ENCODE peak calls at places on chromosomes 3 and 15, in six cellular contexts. R is hepatocyte, A is tibial nerve, S is mucosa of descending colon, X is sigmoid colon, N is neural progenitor cell. B is an unnamed sample.
A peak's percentile ranks its signal among the peaks of the same experiment; 100 is the strongest.

GRCh38 chr3:108629974-108630373 is 40.5 kb downstream of the DZIP3 start:
- DNase-seq in R (no peak), A (no peak), S (no peak), X (no peak), N (no peak), B (no peak)

GRCh38 chr3:123287962-123288302 is 86.2 kb downstream of the SEC22A start:
- DNase-seq in R (no peak), A (no peak), S (no peak), X (no peak), N (no peak), B (no peak)

GRCh38 chr3:196643201-196643749 is 3.8 kb downstream of the NRROS start:
- DNase-seq in R (no peak), A (no peak), S (peak; percentile 48), X (peak; percentile 75), N (no peak), B (no peak)

GRCh38 chr3:87732294-87732693 is 326.5 kb downstream of the CGGBP1 start:
- DNase-seq in R (no peak), A (no peak), S (no peak), X (no peak), N (no peak), B (no peak)

GRCh38 chr15:65085990-65086679 is 9.6 kb downstream of the KBTBD13 start:
- DNase-seq in R (peak; percentile 8), A (no peak), S (peak; percentile 71), X (peak; percentile 64), N (peak; percentile 71), B (peak; percentile 81)

GRCh38 chr3:125602752-125603649 is 7.7 kb upstream of the OSBPL11 start:
- DNase-seq in R (no peak), A (no peak), S (no peak), X (no peak), N (peak; percentile 33), B (peak; percentile 51)

GRCh38 chr3:66989241-66989640 is 8.9 kb upstream of the KBTBD8 start:
- DNase-seq in R (no peak), A (no peak), S (no peak), X (no peak), N (peak; percentile 70), B (peak; percentile 44)

GRCh38 chr3:71489315-71489761 is 94.2 kb downstream of the FOXP1 start:
- DNase-seq in R (no peak), A (no peak), S (no peak), X (no peak), N (no peak), B (no peak)

GRCh38 chr15:60899322-60899966 is 329.7 kb downstream of the RORA start:
- DNase-seq in R (no peak), A (no peak), S (no peak), X (no peak), N (no peak), B (no peak)

GRCh38 chr3:38578551-38578950 is 70.9 kb downstream of the SCN5A start:
- DNase-seq in R (no peak), A (no peak), S (no peak), X (no peak), N (no peak), B (no peak)

GRCh38 chr15:64693134-64693533 is 82.3 kb downstream of the RBPMS2 start:
- DNase-seq in R (peak; percentile 66), A (peak; percentile 28), S (no peak), X (peak; percentile 88), N (no peak), B (no peak)

GRCh38 chr15:92018535-92019239 is 165.2 kb downstream of the SLCO3A1 start:
- DNase-seq in R (no peak), A (no peak), S (no peak), X (no peak), N (no peak), B (no peak)

GRCh38 chr3:172135185-172135584 is 95.8 kb downstream of the FNDC3B start:
- DNase-seq in R (no peak), A (no peak), S (no peak), X (no peak), N (no peak), B (peak; percentile 32)

GRCh38 chr3:16482770-16483531 is 30.5 kb downstream of the RFTN1 start:
- DNase-seq in R (peak; percentile 40), A (no peak), S (peak; percentile 28), X (no peak), N (no peak), B (no peak)

GRCh38 chr15:35279811-35280210 is 194.7 kb upstream of the NANOGP8 start:
- DNase-seq in R (no peak), A (no peak), S (no peak), X (no peak), N (no peak), B (no peak)

GRCh38 chr3:184333700-184334099 is 3.7 kb upstream of the FAM131A start:
- DNase-seq in R (no peak), A (no peak), S (no peak), X (no peak), N (no peak), B (no peak)

GRCh38 chr3:36774072-36774471 is 9.7 kb upstream of the DCLK3 start:
- DNase-seq in R (no peak), A (no peak), S (no peak), X (no peak), N (no peak), B (no peak)

GRCh38 chr15:59329091-59329490 is 43.6 kb downstream of the MYO1E start:
- DNase-seq in R (no peak), A (no peak), S (no peak), X (no peak), N (no peak), B (no peak)

GRCh38 chr3:40096561-40097506 is 212.7 kb upstream of the EIF1B start:
- DNase-seq in R (no peak), A (no peak), S (no peak), X (no peak), N (no peak), B (no peak)

GRCh38 chr15:37698679-37699078 is 235.8 kb upstream of the TMCO5A start:
- DNase-seq in R (no peak), A (no peak), S (no peak), X (no peak), N (no peak), B (no peak)

GRCh38 chr15:37701230-37701629 is 233.2 kb upstream of the TMCO5A start:
- DNase-seq in R (no peak), A (no peak), S (no peak), X (no peak), N (no peak), B (no peak)

DNA sequence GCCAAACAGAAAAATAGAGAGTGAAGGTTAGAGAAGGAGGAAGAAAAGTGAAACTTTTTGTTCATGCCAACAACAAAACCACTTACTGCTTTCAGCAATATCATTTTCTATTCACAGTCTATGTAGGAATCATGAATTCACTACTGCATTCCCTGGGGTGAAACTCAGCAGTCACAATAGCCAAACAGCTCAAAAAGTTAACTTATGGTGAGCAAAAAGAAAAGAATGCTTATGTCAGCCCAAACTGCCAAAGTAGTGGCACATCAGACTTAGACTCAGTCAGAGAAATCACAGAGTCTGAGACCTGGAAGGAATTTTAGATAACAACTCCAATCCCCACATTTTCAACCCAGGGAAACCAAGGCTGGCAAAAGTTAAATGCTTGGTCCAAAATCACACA is 238.7 kb upstream of the TMCO5A start:
- DNase-seq in R (no peak), A (no peak), S (no peak), X (no peak), N (no peak), B (no peak)
- H3K4me3 ChIP-seq in R (no peak overlapping the region), A (no peak overlapping the region), S (no peak overlapping the region), X (no peak overlapping the region), N (no peak overlapping the region), B (no peak overlapping the region)

DNA sequence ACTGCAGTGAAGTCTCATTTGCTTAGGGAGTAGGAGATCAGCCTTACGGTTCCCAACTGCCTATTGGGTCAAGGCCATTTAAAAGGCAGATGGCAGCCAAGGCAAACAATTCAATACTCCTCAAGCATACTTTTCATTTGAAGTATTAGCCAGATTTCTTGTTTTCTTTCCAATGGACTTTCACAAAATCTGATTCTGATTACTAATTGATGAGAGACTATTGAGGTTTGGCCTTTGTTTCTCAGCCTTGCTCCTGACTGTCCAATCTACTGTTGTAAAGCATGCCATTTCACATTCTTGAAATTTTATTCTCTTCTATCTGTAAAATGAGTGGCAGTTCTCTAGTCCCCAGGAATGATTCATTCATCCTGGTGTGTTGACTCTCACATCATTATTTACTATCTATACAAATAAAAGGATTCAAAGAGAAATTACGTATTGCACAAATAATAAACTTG is 166.2 kb upstream of the TGFBR2 start:
- DNase-seq in R (no peak), A (no peak), S (no peak), X (no peak), N (no peak), B (no peak)
- H3K4me1 ChIP-seq in R (no peaks in the 10 kb centered on the region), A (no peaks in the 10 kb centered on the region), S (no peaks in the 10 kb centered on the region), X (peaks cover 75% of the 10 kb centered on the region), N (peaks cover 25% of the 10 kb centered on the region), B (no peaks in the 10 kb centered on the region)

GRCh38 chr3:44722103-44722401 is 7.4 kb upstream of the ZNF501 start:
- DNase-seq in R (no peak), A (no peak), S (no peak), X (no peak), N (no peak), B (no peak)

DNA sequence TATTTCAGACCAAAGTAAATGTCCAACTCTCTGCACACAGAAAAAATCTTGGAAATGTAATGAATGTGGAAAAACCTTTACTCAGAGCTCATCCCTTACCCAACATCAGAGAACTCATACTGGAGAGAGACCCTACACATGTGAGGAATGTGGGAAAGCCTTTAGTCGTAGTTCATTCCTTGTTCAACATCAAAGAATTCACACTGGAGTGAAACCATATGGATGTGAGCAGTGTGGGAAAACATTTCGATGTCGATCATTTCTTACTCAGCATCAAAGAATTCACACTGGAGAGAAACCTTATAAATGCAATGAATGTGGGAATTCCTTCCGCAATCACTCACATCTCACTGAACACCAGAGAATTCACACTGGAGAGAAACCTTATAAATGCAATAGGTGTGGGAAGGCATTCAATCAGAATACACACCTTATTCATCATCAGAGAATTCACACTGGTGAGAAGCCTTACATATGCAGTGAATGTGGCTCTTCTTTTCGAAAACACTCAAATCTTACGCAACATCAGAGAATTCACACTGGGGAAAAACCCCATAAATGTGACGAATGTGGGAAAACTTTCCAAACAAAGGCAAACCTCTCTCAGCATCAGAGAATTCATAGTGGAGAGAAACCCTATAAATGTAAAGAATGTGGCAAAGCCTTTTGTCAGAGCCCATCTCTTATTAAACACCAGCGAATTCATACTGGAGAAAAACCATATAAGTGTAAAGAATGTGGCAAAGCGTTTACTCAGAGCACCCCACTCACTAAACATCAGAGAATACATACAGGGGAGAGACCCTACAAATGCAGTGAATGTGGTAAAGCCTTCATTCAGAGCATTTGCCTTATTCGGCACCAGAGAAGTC is 8.0 kb upstream of the ZNF501 start:
- DNase-seq in R (no peak), A (no peak), S (no peak), X (no peak), N (no peak), B (no peak)
- H3K9me3 ChIP-seq in R (peaks cover 47% of the 10 kb centered on the region), A (peaks cover 100% of the 10 kb centered on the region), S (peaks cover 99% of the 10 kb centered on the region), X (peaks cover 73% of the 10 kb centered on the region), N (peaks cover 42% of the 10 kb centered on the region), B (peaks cover 16% of the 10 kb centered on the region)

DNA sequence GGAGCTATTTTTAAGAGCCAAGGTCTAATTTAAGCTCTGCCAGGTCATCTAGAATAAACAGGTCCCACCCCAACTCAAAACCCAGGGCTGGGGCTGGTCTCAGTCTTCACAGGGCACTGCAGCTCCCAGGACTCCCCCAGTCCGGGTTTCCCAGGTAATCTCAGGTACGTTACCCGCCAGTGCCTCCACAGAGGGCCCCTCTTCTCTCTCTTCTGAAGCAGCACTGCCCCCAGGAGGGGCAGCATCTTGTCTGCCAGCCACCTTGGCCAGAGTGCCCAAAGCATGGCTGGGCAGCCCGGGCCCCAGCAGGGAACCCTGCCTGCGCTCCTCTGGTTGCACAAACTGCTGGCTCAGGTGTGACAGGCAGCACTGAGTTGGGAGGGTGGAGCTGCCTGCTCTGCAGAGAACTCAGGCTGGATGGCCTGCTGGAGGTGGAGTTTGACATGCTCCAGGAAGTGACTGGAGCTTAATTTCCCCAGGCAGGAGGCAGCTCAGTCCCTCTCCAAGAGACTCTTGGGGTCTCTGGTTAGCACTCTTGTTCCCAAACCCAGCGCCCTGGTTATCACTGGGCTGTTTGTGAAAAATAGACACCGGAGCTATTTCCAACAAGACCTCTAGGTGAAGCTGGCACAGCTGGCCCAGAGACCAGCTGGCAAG is at the start of gene PLA2G4F:
- DNase-seq in R (peak; percentile 79), A (no peak), S (peak; percentile 75), X (no peak), N (no peak), B (no peak)
- H3K4me3 ChIP-seq in R (no peak within 1 kb of the TSS), A (no peak within 1 kb of the TSS), S (peak within 1 kb of the TSS; percentile 36), X (no peak within 1 kb of the TSS), N (no peak within 1 kb of the TSS), B (no peak within 1 kb of the TSS)

B was measured in HAP-1.